ENCODE peak calls at places on chromosomes 3 and 15, in nine cellular contexts. Z, A, Q, N, I, W, M, B and P are unnamed samples.

GRCh38 chr3:124383846-124384483 is 346.3 kb upstream of the UMPS start:
- DNase-seq in M (no peak), B (no peak), Z (no peak), Q (no peak), I (no peak), W (no peak), N (no peak), A (no peak), P (no peak)

GRCh38 chr15:101242160-101242998 is 9.5 kb downstream of the CHSY1 start:
- DNase-seq in Q (no peak), Z (peak), A (peak), I (no peak), W (no peak), B (no peak), M (peak), N (no peak), P (no peak)

GRCh38 chr3:101292027-101292426 is 28.3 kb downstream of the IMPG2 start:
- DNase-seq in M (no peak), B (no peak), Q (no peak), Z (no peak), I (no peak), W (no peak), N (no peak), A (no peak), P (no peak)

GRCh38 chr3:17292556-17292955 is 407.8 kb downstream of the PLCL2 start:
- DNase-seq in Q (no peak), W (no peak), Z (no peak), B (no peak), I (no peak), N (no peak), A (no peak), M (no peak), P (no peak)

GRCh38 chr3:87002346-87002745 is 11.4 kb upstream of the VGLL3 start:
- DNase-seq in A (no peak), W (no peak), Z (no peak), M (no peak), I (no peak), B (no peak), Q (no peak), N (no peak), P (no peak)

GRCh38 chr3:11476814-11477213 is 166.9 kb downstream of the VGLL4 start:
- DNase-seq in A (no peak), I (no peak), W (no peak), Q (peak), N (peak), Z (no peak), B (no peak), M (no peak), P (no peak)

GRCh38 chr3:169340055-169340454 is 323.5 kb downstream of the MECOM start:
- DNase-seq in M (no peak), Q (no peak), I (no peak), Z (no peak), W (no peak), N (no peak), A (no peak), B (no peak), P (no peak)

GRCh38 chr3:101687142-101687931 is 819 bp upstream of the RPL24 start:
- DNase-seq in I (no peak), M (no peak), B (peak), W (no peak), N (no peak), A (no peak), Z (no peak), Q (peak), P (no peak)

GRCh38 chr3:46722443-46722842 is 4.8 kb upstream of the PRSS50 start:
- DNase-seq in I (no peak), W (no peak), B (no peak), N (no peak), Z (no peak), A (no peak), Q (no peak), M (no peak), P (no peak)

GRCh38 chr3:40079203-40079844 is 230.2 kb upstream of the EIF1B start:
- DNase-seq in B (no peak), W (no peak), I (no peak), Z (no peak), Q (no peak), M (peak), N (no peak), A (no peak), P (no peak)